ENCODE peak calls at places on chromosomes 6 and 20, in five cellular contexts. One of them, this sample, is unnamed. For H3K36me3 and H3K27me3, the result is how much of the 10 kb centered on the place peaks cover.

GRCh38 chr6:43052842-43053544 is 658 bp downstream of the CUL7 start:
- DNase-seq in GM23338: peak
- DNase-seq in GM06990: peak
- DNase-seq in esophagus squamous epithelium: no peak
- DNase-seq in pancreas: no peak
- DNase-seq in this sample: peak

GRCh38 chr6:155216312-155217028 is 47.3 kb upstream of the CLDN20 start:
- DNase-seq in GM06990: no peak
- DNase-seq in pancreas: no peak
- DNase-seq in esophagus squamous epithelium: no peak
- DNase-seq in GM23338: peak
- DNase-seq in this sample: no peak

GRCh38 chr6:20098267-20098876 is 113.9 kb downstream of the MBOAT1 start:
- DNase-seq in pancreas: no peak
- DNase-seq in esophagus squamous epithelium: no peak
- DNase-seq in GM23338: no peak
- DNase-seq in GM06990: no peak
- DNase-seq in this sample: no peak

GRCh38 chr20:61969806-61970205 is 95.9 kb downstream of the TAF4 start:
- DNase-seq in esophagus squamous epithelium: no peak
- DNase-seq in pancreas: no peak
- DNase-seq in GM06990: no peak
- DNase-seq in GM23338: no peak
- DNase-seq in this sample: no peak

GRCh38 chr6:9064156-9064555 is 628.8 kb upstream of the SLC35B3 start:
- DNase-seq in GM06990: no peak
- DNase-seq in GM23338: no peak
- DNase-seq in esophagus squamous epithelium: no peak
- DNase-seq in pancreas: no peak
- DNase-seq in this sample: no peak

GRCh38 chr20:44703183-44703925 is 11.8 kb upstream of the CCN5 start:
- DNase-seq in esophagus squamous epithelium: no peak
- DNase-seq in GM06990: no peak
- DNase-seq in GM23338: no peak
- DNase-seq in pancreas: no peak
- DNase-seq in this sample: no peak

GRCh38 chr20:41167481-41168253 is 30.3 kb downstream of the PLCG1 start:
- DNase-seq in GM06990: peak
- DNase-seq in esophagus squamous epithelium: no peak
- DNase-seq in pancreas: no peak
- DNase-seq in GM23338: no peak
- DNase-seq in this sample: no peak

GRCh38 chr6:156427345-156427744 is 349.8 kb upstream of the ARID1B start:
- DNase-seq in esophagus squamous epithelium: no peak
- DNase-seq in GM23338: no peak
- DNase-seq in GM06990: no peak
- DNase-seq in pancreas: peak
- DNase-seq in this sample: peak

GRCh38 chr6:5490495-5491069 is 229.3 kb downstream of the FARS2 start:
- DNase-seq in esophagus squamous epithelium: no peak
- DNase-seq in GM06990: no peak
- DNase-seq in pancreas: no peak
- DNase-seq in GM23338: no peak
- DNase-seq in this sample: no peak

GRCh38 chr6:123841067-123841896 is 37.6 kb downstream of the NKAIN2 start:
- DNase-seq in GM23338: no peak
- DNase-seq in GM06990: no peak
- DNase-seq in esophagus squamous epithelium: no peak
- DNase-seq in pancreas: no peak
- DNase-seq in this sample: no peak

GRCh38 chr6:75135447-75135846 is 70.4 kb downstream of the COL12A1 start:
- DNase-seq in GM06990: no peak
- DNase-seq in GM23338: no peak
- DNase-seq in pancreas: no peak
- DNase-seq in esophagus squamous epithelium: no peak
- DNase-seq in this sample: no peak

GRCh38 chr6:138896104-138896756 is 91.8 kb downstream of the REPS1 start:
- DNase-seq in GM06990: no peak
- DNase-seq in esophagus squamous epithelium: no peak
- DNase-seq in GM23338: no peak
- DNase-seq in pancreas: no peak
- DNase-seq in this sample: no peak

GRCh38 chr6:82761674-82762345 is 303.8 kb downstream of the UBE3D start:
- DNase-seq in GM06990: no peak
- DNase-seq in pancreas: no peak
- DNase-seq in esophagus squamous epithelium: no peak
- DNase-seq in GM23338: no peak
- DNase-seq in this sample: peak

GRCh38 chr20:7980332-7981046 is 39.1 kb downstream of the TMX4 start:
- DNase-seq in esophagus squamous epithelium: no peak
- DNase-seq in GM23338: peak
- DNase-seq in GM06990: no peak
- DNase-seq in pancreas: no peak
- DNase-seq in this sample: peak

GRCh38 chr6:153437193-153437592 is 306.1 kb upstream of the RGS17 start:
- DNase-seq in GM06990: no peak
- DNase-seq in pancreas: no peak
- DNase-seq in GM23338: peak
- DNase-seq in esophagus squamous epithelium: no peak
- DNase-seq in this sample: no peak

GRCh38 chr6:19024737-19025136 is 637.6 kb downstream of the RNF144B start:
- DNase-seq in esophagus squamous epithelium: no peak
- DNase-seq in GM23338: peak
- DNase-seq in GM06990: no peak
- DNase-seq in pancreas: no peak
- DNase-seq in this sample: peak

GRCh38 chr20:48843125-48843806 is 15.5 kb upstream of the PREX1 start:
- DNase-seq in GM06990: no peak
- DNase-seq in pancreas: no peak
- DNase-seq in GM23338: peak
- DNase-seq in esophagus squamous epithelium: no peak
- DNase-seq in this sample: no peak

GRCh38 chr6:105926318-105926717 is 159.8 kb upstream of the PRDM1 start:
- DNase-seq in esophagus squamous epithelium: no peak
- DNase-seq in GM06990: no peak
- DNase-seq in GM23338: no peak
- DNase-seq in pancreas: no peak
- DNase-seq in this sample: no peak

GRCh38 chr6:112300888-112301287 is 46.2 kb upstream of the RFPL4B start:
- DNase-seq in GM06990: no peak
- DNase-seq in esophagus squamous epithelium: no peak
- DNase-seq in pancreas: no peak
- DNase-seq in GM23338: no peak
- DNase-seq in this sample: no peak

GRCh38 chr6:73830119-73830518 is 134.1 kb downstream of the CD109 start:
- DNase-seq in GM06990: no peak
- DNase-seq in pancreas: no peak
- DNase-seq in GM23338: no peak
- DNase-seq in esophagus squamous epithelium: no peak
- DNase-seq in this sample: no peak

GRCh38 chr20:362271-363254 is 15.7 kb downstream of the NRSN2 start:
- DNase-seq in esophagus squamous epithelium: peak
- DNase-seq in pancreas: peak
- DNase-seq in GM06990: peak
- DNase-seq in GM23338: peak
- DNase-seq in this sample: peak
- TF ChIP-seq CTCF in esophagus squamous epithelium: peak
- TF ChIP-seq CTCF in pancreas: peak
- TF ChIP-seq CTCF in GM06990: peak
- TF ChIP-seq CTCF in GM23338: peak
- TF ChIP-seq CTCF in this sample: peak

GRCh38 chr6:27452496-27452897 is 20.4 kb downstream of the ZNF184 start:
- DNase-seq in GM06990: no peak
- DNase-seq in esophagus squamous epithelium: no peak
- DNase-seq in pancreas: no peak
- DNase-seq in GM23338: no peak
- DNase-seq in this sample: peak

GRCh38 chr6:27448456-27448855 is 24.4 kb downstream of the ZNF184 start:
- DNase-seq in GM23338: no peak
- DNase-seq in esophagus squamous epithelium: no peak
- DNase-seq in GM06990: no peak
- DNase-seq in pancreas: no peak
- DNase-seq in this sample: no peak

GRCh38 chr6:27451660-27452390 is 21.1 kb downstream of the ZNF184 start:
- DNase-seq in pancreas: no peak
- DNase-seq in GM06990: no peak
- DNase-seq in esophagus squamous epithelium: no peak
- DNase-seq in GM23338: no peak
- DNase-seq in this sample: no peak
- H3K36me3 ChIP-seq in pancreas: under half
- H3K36me3 ChIP-seq in GM06990: under half
- H3K36me3 ChIP-seq in esophagus squamous epithelium: half or more
- H3K36me3 ChIP-seq in GM23338: half or more
- H3K36me3 ChIP-seq in this sample: half or more

DNA sequence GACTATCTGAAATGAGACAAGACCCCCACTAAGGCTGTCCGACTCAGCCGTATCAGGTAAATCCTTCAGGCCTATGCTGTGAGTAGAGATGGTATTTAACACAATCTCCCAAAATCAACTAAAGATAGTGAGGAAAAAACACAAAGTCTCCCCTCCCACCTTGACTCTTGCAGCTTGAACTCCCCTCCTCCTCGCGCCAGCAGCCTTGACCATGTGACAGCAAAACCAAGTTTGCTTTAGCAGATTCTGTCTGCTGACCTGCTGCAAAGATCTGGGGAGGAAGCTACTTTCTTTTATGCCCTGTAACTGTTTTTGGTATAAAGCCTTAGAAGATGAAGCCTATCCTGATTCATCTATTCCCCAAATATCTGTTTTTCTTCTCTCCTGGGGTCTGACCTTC is 509.5 kb downstream of the CDH26 start:
- DNase-seq in GM06990: no peak
- DNase-seq in pancreas: no peak
- DNase-seq in GM23338: no peak
- DNase-seq in esophagus squamous epithelium: no peak
- DNase-seq in this sample: no peak
- H3K27me3 ChIP-seq in GM06990: under half
- H3K27me3 ChIP-seq in pancreas: under half
- H3K27me3 ChIP-seq in GM23338: under half
- H3K27me3 ChIP-seq in esophagus squamous epithelium: under half
- H3K27me3 ChIP-seq in this sample: under half

GRCh38 chr6:71558974-71559373 is 270.4 kb downstream of the OGFRL1 start:
- DNase-seq in GM23338: no peak
- DNase-seq in GM06990: no peak
- DNase-seq in pancreas: no peak
- DNase-seq in esophagus squamous epithelium: no peak
- DNase-seq in this sample: no peak
- TF ChIP-seq CTCF in GM23338: no peak
- TF ChIP-seq CTCF in GM06990: no peak
- TF ChIP-seq CTCF in pancreas: no peak
- TF ChIP-seq CTCF in esophagus squamous epithelium: no peak
- TF ChIP-seq CTCF in this sample: no peak

DNA sequence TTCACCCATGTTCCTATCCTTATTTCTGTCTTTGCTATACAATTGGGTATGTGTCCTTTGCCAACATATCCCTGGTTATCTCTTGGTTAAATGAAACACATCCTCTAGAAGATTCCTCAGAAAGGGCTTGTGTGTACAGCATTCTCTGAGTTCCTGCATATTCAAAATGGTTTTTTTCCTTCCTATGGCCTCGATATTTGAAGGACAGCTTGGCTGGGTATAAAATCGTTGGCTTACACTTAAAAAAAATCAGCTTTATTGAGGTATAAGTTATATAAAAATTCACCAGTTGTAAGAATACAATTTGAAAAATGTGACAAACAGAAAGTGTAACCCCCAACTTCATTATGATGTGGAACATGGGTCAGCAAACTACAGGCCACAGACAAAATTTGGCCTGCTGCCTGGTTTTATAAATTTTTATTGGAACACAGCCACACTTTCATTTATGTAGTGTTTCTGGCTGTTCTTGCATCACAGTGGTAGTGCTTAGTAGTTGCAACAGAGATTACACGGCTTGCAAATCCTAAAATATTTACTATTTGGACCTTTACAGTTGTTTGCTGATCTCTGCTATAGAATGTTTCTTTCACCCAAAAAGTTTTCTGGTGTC is 16.7 kb downstream of the PCMT1 start:
- DNase-seq in GM06990: no peak
- DNase-seq in esophagus squamous epithelium: no peak
- DNase-seq in pancreas: no peak
- DNase-seq in GM23338: no peak
- DNase-seq in this sample: peak
- H3K36me3 ChIP-seq in GM06990: under half
- H3K36me3 ChIP-seq in esophagus squamous epithelium: under half
- H3K36me3 ChIP-seq in pancreas: under half
- H3K36me3 ChIP-seq in GM23338: under half
- H3K36me3 ChIP-seq in this sample: under half

GRCh38 chr6:48036316-48036715 is 74.7 kb downstream of the PTCHD4 start:
- DNase-seq in pancreas: no peak
- DNase-seq in GM06990: no peak
- DNase-seq in esophagus squamous epithelium: no peak
- DNase-seq in GM23338: no peak
- DNase-seq in this sample: peak
- H3K27me3 ChIP-seq in pancreas: under half
- H3K27me3 ChIP-seq in GM06990: under half
- H3K27me3 ChIP-seq in esophagus squamous epithelium: under half
- H3K27me3 ChIP-seq in GM23338: under half
- H3K27me3 ChIP-seq in this sample: under half